ENCODE peak calls at places on chromosomes 1 and 21, in eight cellular contexts. G is fibroblast of the aortic adventitia, U is prostate gland, N is AG10803, F is spleen, J is adrenal gland, R is ovary, K is stomach. L is an unnamed sample.

GRCh38 chr1:218351617-218352438 is 6.7 kb downstream of the TGFB2 start:
- DNase-seq in G (peak), U (no peak), N (no peak), F (peak), J (no peak), R (peak), K (no peak), L (no peak)

GRCh38 chr1:10292188-10292587 is 81.8 kb downstream of the KIF1B start:
- DNase-seq in G (no peak), U (no peak), N (no peak), F (no peak), J (no peak), R (no peak), K (no peak), L (no peak)

GRCh38 chr1:36464605-36465393 is 615 bp upstream of the MRPS15 start:
- DNase-seq in G (no peak), U (no peak), N (peak), F (peak), J (no peak), R (no peak), K (no peak), L (no peak)

GRCh38 chr1:33341190-33341589 is 20.3 kb upstream of the A3GALT2 start:
- DNase-seq in G (no peak), U (no peak), N (peak), F (no peak), J (no peak), R (no peak), K (no peak), L (no peak)

GRCh38 chr21:35371217-35371616 is 322.1 kb upstream of the RUNX1 start:
- DNase-seq in G (no peak), U (no peak), N (no peak), F (no peak), J (no peak), R (no peak), K (no peak), L (no peak)

GRCh38 chr1:212920895-212921294 is 29.4 kb upstream of the VASH2 start:
- DNase-seq in G (no peak), U (no peak), N (no peak), F (no peak), J (no peak), R (no peak), K (no peak), L (no peak)

GRCh38 chr1:226964611-226965486 is 24.8 kb downstream of the COQ8A start:
- DNase-seq in G (no peak), U (no peak), N (no peak), F (no peak), J (no peak), R (no peak), K (no peak), L (no peak)

GRCh38 chr21:44657635-44658183 is at the start of gene KRTAP12-3:
- DNase-seq in G (no peak), U (no peak), N (no peak), F (peak), J (no peak), R (no peak), K (no peak), L (no peak)

GRCh38 chr1:151606867-151607266 is 5.0 kb upstream of the SNX27 start:
- DNase-seq in G (no peak), U (no peak), N (no peak), F (no peak), J (no peak), R (no peak), K (no peak), L (no peak)

GRCh38 chr1:245686006-245686405 is 531.2 kb downstream of the KIF26B start:
- DNase-seq in G (no peak), U (no peak), N (no peak), F (peak), J (no peak), R (no peak), K (no peak), L (no peak)

GRCh38 chr21:31974454-31974985 is 101.7 kb downstream of the HUNK start:
- DNase-seq in G (no peak), U (no peak), N (no peak), F (no peak), J (no peak), R (no peak), K (peak), L (no peak)
- TF ChIP-seq CTCF in G (no peak), U (no peak), N (no peak), F (no peak), J (no peak), R (no peak), K (no peak), L (no peak)

GRCh38 chr1:91546876-91547275 is 46.2 kb downstream of the CDC7 start:
- DNase-seq in G (no peak), U (no peak), N (no peak), F (no peak), J (no peak), R (no peak), K (no peak), L (no peak)

GRCh38 chr1:91546301-91546581 is 45.6 kb downstream of the CDC7 start:
- DNase-seq in G (no peak), U (no peak), N (no peak), F (no peak), J (no peak), R (no peak), K (no peak), L (no peak)

GRCh38 chr1:91548382-91549040 is 47.9 kb downstream of the CDC7 start:
- DNase-seq in G (no peak), U (no peak), N (no peak), F (no peak), J (no peak), R (no peak), K (no peak), L (no peak)

GRCh38 chr1:91549041-91549735 is 48.5 kb downstream of the CDC7 start:
- DNase-seq in G (no peak), U (no peak), N (no peak), F (no peak), J (no peak), R (no peak), K (no peak), L (no peak)

DNA sequence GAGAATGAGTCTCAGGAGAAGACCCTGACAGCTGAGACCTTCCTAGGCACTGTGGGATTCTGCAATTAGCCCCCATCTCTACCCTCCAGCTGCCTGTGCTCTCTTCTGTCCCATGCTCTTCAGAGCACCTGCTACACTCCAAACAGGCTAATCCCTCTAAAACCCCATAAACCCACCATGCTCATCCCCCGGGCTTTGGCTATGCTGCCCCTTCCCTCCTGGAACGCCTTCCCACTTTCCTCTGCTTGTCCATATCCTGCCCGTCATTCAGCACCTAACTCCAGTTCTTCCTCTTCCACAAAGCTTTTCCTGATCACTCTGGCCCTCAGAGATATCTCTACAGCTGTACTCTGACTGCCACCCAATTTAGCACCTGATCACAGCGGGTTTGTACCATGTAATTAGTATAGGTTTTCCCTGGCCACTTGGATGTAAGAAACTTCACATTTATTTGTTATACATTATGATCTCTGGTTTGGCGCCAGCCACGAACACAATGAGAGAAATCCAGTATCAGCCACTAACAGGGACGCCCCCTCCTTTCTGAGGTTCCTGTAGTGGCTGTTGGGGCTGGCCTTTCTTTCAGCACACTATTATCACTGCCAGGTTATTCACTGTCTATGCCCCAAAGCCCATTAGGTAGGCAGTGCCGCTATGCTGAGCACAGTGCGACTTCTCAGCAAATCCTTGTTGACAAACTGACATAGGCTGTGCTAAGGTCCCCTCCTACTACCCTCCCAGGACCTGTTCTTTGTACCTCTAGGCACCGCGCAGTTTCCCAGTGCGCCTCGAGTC is 45.1 kb downstream of the CDC7 start:
- DNase-seq in G (no peak), U (no peak), N (no peak), F (no peak), J (no peak), R (no peak), K (no peak), L (no peak)
- TF ChIP-seq CTCF in G (no peak), U (no peak), N (no peak), F (no peak), J (no peak), R (no peak), K (no peak), L (no peak)

GRCh38 chr1:83581747-83582146 is 417.2 kb downstream of the TTLL7 start:
- DNase-seq in G (no peak), U (no peak), N (no peak), F (no peak), J (no peak), R (no peak), K (no peak), L (no peak)

GRCh38 chr1:83588140-83588539 is 410.8 kb downstream of the TTLL7 start:
- DNase-seq in G (no peak), U (no peak), N (no peak), F (no peak), J (no peak), R (no peak), K (no peak), L (no peak)

DNA sequence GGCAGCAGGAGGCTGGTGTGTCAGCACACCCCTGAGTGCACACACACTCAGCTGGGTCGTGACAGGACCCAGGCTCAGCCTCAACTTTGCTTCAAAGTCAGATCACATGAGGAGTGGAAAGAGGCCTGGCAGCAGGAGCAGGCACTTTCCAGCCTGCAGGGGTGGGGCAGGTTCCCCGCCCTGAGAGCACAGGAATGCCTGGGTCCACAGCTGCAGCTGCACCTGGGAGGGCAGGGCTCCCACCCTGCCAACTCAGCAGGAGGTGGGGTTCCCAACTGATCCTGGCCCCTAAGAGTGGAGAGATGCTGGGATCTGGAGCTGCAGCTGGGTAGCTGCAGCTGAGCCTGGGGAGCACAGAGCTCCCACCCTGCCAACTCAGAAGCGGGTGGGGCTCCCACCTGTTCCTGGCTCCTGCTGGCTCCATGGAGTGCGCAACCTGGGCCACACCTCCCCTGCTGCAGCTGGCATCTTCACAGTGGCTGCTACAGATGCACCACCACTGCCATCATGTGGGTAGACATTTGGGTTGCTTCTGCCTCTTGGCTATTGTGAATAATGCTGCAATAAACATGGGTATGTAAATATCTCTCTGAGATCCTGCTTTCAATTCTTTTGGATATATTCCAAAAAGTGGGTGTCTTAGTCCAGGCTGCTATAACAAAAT is 415.4 kb downstream of the TTLL7 start:
- DNase-seq in G (peak), U (no peak), N (peak), F (no peak), J (no peak), R (no peak), K (no peak), L (no peak)
- TF ChIP-seq CTCF in G (no peak), U (no peak), N (peak), F (no peak), J (no peak), R (no peak), K (no peak), L (peak)

GRCh38 chr1:106961671-106962070 is 94.8 kb upstream of the PRMT6 start:
- DNase-seq in G (no peak), U (no peak), N (no peak), F (no peak), J (no peak), R (no peak), K (no peak), L (no peak)

GRCh38 chr1:106956721-106957120 is 99.8 kb upstream of the PRMT6 start:
- DNase-seq in G (peak), U (no peak), N (peak), F (no peak), J (no peak), R (no peak), K (no peak), L (no peak)

GRCh38 chr1:106960412-106960811 is 96.1 kb upstream of the PRMT6 start:
- DNase-seq in G (no peak), U (no peak), N (no peak), F (no peak), J (no peak), R (no peak), K (no peak), L (no peak)

GRCh38 chr1:106954830-106955229 is 101.6 kb upstream of the PRMT6 start:
- DNase-seq in G (no peak), U (no peak), N (peak), F (no peak), J (no peak), R (no peak), K (no peak), L (no peak)

DNA sequence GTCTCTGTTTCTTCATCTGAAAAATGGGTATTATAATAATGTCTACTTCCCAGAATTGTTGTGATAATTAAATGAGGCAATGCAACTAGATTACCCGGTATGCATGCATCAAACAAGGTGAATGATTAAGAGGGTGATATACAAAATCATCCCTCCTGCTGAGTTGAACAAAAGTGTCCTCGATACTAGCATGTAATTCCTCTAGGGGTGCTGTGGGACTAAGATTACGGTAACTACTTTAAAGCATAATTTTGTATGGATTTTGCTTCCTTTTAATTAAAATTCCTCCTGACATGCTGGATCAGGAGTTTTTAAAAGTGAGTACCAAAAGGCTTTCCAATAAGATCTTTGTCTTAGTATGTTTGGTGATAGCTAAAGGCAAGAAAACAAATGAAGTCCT is 98.7 kb upstream of the PRMT6 start:
- DNase-seq in G (no peak), U (no peak), N (no peak), F (no peak), J (no peak), R (no peak), K (no peak), L (no peak)
- TF ChIP-seq CTCF in G (peak), U (no peak), N (no peak), F (no peak), J (no peak), R (no peak), K (no peak), L (no peak)